ENCODE peak calls at places on chromosomes 2 and 18, in five cellular contexts. One of them, this sample, is unnamed.

GRCh38 chr2:212451786-212452200 is 86.8 kb downstream of the ERBB4 start:
- DNase-seq in hypothalamus: no peak
- DNase-seq in MG63: no peak
- DNase-seq in stimulated activated CD8-positive, alpha-beta memory T cell treated with anti-CD3 and anti-CD28 coated beads, Interleukin-7, amount 100 ng/mL, for 1 hour: no peak
- DNase-seq in endothelial cell: no peak
- DNase-seq in this sample: no peak

GRCh38 chr2:5125017-5125730 is 567.0 kb upstream of the SOX11 start:
- DNase-seq in hypothalamus: no peak
- DNase-seq in MG63: no peak
- DNase-seq in stimulated activated CD8-positive, alpha-beta memory T cell treated with anti-CD3 and anti-CD28 coated beads, Interleukin-7, amount 100 ng/mL, for 1 hour: no peak
- DNase-seq in endothelial cell: no peak
- DNase-seq in this sample: no peak

GRCh38 chr2:28895189-28895893 is 874 bp downstream of the WDR43 start:
- DNase-seq in hypothalamus: peak
- DNase-seq in MG63: peak
- DNase-seq in stimulated activated CD8-positive, alpha-beta memory T cell treated with anti-CD3 and anti-CD28 coated beads, Interleukin-7, amount 100 ng/mL, for 1 hour: no peak
- DNase-seq in endothelial cell: no peak
- DNase-seq in this sample: peak

GRCh38 chr2:230046491-230046890 is 22.2 kb downstream of the SLC16A14 start:
- DNase-seq in hypothalamus: no peak
- DNase-seq in MG63: no peak
- DNase-seq in stimulated activated CD8-positive, alpha-beta memory T cell treated with anti-CD3 and anti-CD28 coated beads, Interleukin-7, amount 100 ng/mL, for 1 hour: no peak
- DNase-seq in endothelial cell: no peak
- DNase-seq in this sample: no peak

GRCh38 chr2:63500398-63500797 is 87.9 kb downstream of the WDPCP start:
- DNase-seq in hypothalamus: no peak
- DNase-seq in MG63: no peak
- DNase-seq in stimulated activated CD8-positive, alpha-beta memory T cell treated with anti-CD3 and anti-CD28 coated beads, Interleukin-7, amount 100 ng/mL, for 1 hour: no peak
- DNase-seq in endothelial cell: no peak
- DNase-seq in this sample: no peak

GRCh38 chr2:104504331-104505073 is 349.4 kb upstream of the POU3F3 start:
- DNase-seq in hypothalamus: no peak
- DNase-seq in MG63: no peak
- DNase-seq in stimulated activated CD8-positive, alpha-beta memory T cell treated with anti-CD3 and anti-CD28 coated beads, Interleukin-7, amount 100 ng/mL, for 1 hour: no peak
- DNase-seq in endothelial cell: no peak
- DNase-seq in this sample: no peak

GRCh38 chr2:85709385-85709784 is 15.2 kb downstream of the GNLY start:
- DNase-seq in hypothalamus: no peak
- DNase-seq in MG63: no peak
- DNase-seq in stimulated activated CD8-positive, alpha-beta memory T cell treated with anti-CD3 and anti-CD28 coated beads, Interleukin-7, amount 100 ng/mL, for 1 hour: no peak
- DNase-seq in endothelial cell: no peak
- DNase-seq in this sample: no peak

GRCh38 chr2:168977608-168978007 is 53.5 kb downstream of the ABCB11 start:
- DNase-seq in hypothalamus: no peak
- DNase-seq in MG63: no peak
- DNase-seq in stimulated activated CD8-positive, alpha-beta memory T cell treated with anti-CD3 and anti-CD28 coated beads, Interleukin-7, amount 100 ng/mL, for 1 hour: no peak
- DNase-seq in endothelial cell: no peak
- DNase-seq in this sample: no peak

GRCh38 chr18:58727776-58728500 is 56.7 kb downstream of the MALT1 start:
- DNase-seq in hypothalamus: no peak
- DNase-seq in MG63: peak
- DNase-seq in stimulated activated CD8-positive, alpha-beta memory T cell treated with anti-CD3 and anti-CD28 coated beads, Interleukin-7, amount 100 ng/mL, for 1 hour: no peak
- DNase-seq in endothelial cell: no peak
- DNase-seq in this sample: no peak

GRCh38 chr2:159710601-159711180 is 1.6 kb upstream of the MARCHF7 start:
- DNase-seq in hypothalamus: no peak
- DNase-seq in MG63: peak
- DNase-seq in stimulated activated CD8-positive, alpha-beta memory T cell treated with anti-CD3 and anti-CD28 coated beads, Interleukin-7, amount 100 ng/mL, for 1 hour: no peak
- DNase-seq in endothelial cell: no peak
- DNase-seq in this sample: no peak

GRCh38 chr2:170601489-170601888 is 113.6 kb upstream of the SP5 start:
- DNase-seq in hypothalamus: no peak
- DNase-seq in MG63: no peak
- DNase-seq in stimulated activated CD8-positive, alpha-beta memory T cell treated with anti-CD3 and anti-CD28 coated beads, Interleukin-7, amount 100 ng/mL, for 1 hour: no peak
- DNase-seq in endothelial cell: no peak
- DNase-seq in this sample: no peak

GRCh38 chr18:389658-390357 is 110.7 kb downstream of the COLEC12 start:
- DNase-seq in hypothalamus: no peak
- DNase-seq in MG63: no peak
- DNase-seq in stimulated activated CD8-positive, alpha-beta memory T cell treated with anti-CD3 and anti-CD28 coated beads, Interleukin-7, amount 100 ng/mL, for 1 hour: no peak
- DNase-seq in endothelial cell: peak
- DNase-seq in this sample: no peak

GRCh38 chr2:169711751-169712509 is 17.7 kb downstream of the PHOSPHO2 start:
- DNase-seq in hypothalamus: no peak
- DNase-seq in MG63: no peak
- DNase-seq in stimulated activated CD8-positive, alpha-beta memory T cell treated with anti-CD3 and anti-CD28 coated beads, Interleukin-7, amount 100 ng/mL, for 1 hour: no peak
- DNase-seq in endothelial cell: no peak
- DNase-seq in this sample: no peak

GRCh38 chr18:67367540-67367939 is 149.0 kb downstream of the DSEL start:
- DNase-seq in hypothalamus: no peak
- DNase-seq in MG63: no peak
- DNase-seq in stimulated activated CD8-positive, alpha-beta memory T cell treated with anti-CD3 and anti-CD28 coated beads, Interleukin-7, amount 100 ng/mL, for 1 hour: no peak
- DNase-seq in endothelial cell: no peak
- DNase-seq in this sample: no peak

GRCh38 chr2:30693821-30694281 is 113.4 kb downstream of the CAPN13 start:
- DNase-seq in hypothalamus: no peak
- DNase-seq in MG63: no peak
- DNase-seq in stimulated activated CD8-positive, alpha-beta memory T cell treated with anti-CD3 and anti-CD28 coated beads, Interleukin-7, amount 100 ng/mL, for 1 hour: no peak
- DNase-seq in endothelial cell: no peak
- DNase-seq in this sample: peak

GRCh38 chr2:239710953-239711861 is 310.4 kb upstream of the HDAC4 start:
- DNase-seq in hypothalamus: no peak
- DNase-seq in MG63: no peak
- DNase-seq in stimulated activated CD8-positive, alpha-beta memory T cell treated with anti-CD3 and anti-CD28 coated beads, Interleukin-7, amount 100 ng/mL, for 1 hour: no peak
- DNase-seq in endothelial cell: no peak
- DNase-seq in this sample: peak

GRCh38 chr2:20884829-20885228 is 61.9 kb upstream of the LDAH start:
- DNase-seq in hypothalamus: no peak
- DNase-seq in MG63: no peak
- DNase-seq in stimulated activated CD8-positive, alpha-beta memory T cell treated with anti-CD3 and anti-CD28 coated beads, Interleukin-7, amount 100 ng/mL, for 1 hour: no peak
- DNase-seq in endothelial cell: no peak
- DNase-seq in this sample: no peak

GRCh38 chr2:196277002-196277401 is 105.6 kb upstream of the STK17B start:
- DNase-seq in hypothalamus: no peak
- DNase-seq in MG63: no peak
- DNase-seq in stimulated activated CD8-positive, alpha-beta memory T cell treated with anti-CD3 and anti-CD28 coated beads, Interleukin-7, amount 100 ng/mL, for 1 hour: no peak
- DNase-seq in endothelial cell: no peak
- DNase-seq in this sample: no peak

GRCh38 chr2:212537311-212538155 is 1.1 kb downstream of the ERBB4 start:
- DNase-seq in hypothalamus: peak
- DNase-seq in MG63: peak
- DNase-seq in stimulated activated CD8-positive, alpha-beta memory T cell treated with anti-CD3 and anti-CD28 coated beads, Interleukin-7, amount 100 ng/mL, for 1 hour: no peak
- DNase-seq in endothelial cell: peak
- DNase-seq in this sample: peak

GRCh38 chr2:58644992-58645391 is 403.9 kb upstream of the FANCL start:
- DNase-seq in hypothalamus: no peak
- DNase-seq in MG63: no peak
- DNase-seq in stimulated activated CD8-positive, alpha-beta memory T cell treated with anti-CD3 and anti-CD28 coated beads, Interleukin-7, amount 100 ng/mL, for 1 hour: no peak
- DNase-seq in endothelial cell: no peak
- DNase-seq in this sample: no peak

GRCh38 chr18:48953096-48953706 is 2.4 kb upstream of the SMAD7 start:
- DNase-seq in hypothalamus: no peak
- DNase-seq in MG63: no peak
- DNase-seq in stimulated activated CD8-positive, alpha-beta memory T cell treated with anti-CD3 and anti-CD28 coated beads, Interleukin-7, amount 100 ng/mL, for 1 hour: no peak
- DNase-seq in endothelial cell: no peak
- DNase-seq in this sample: no peak

GRCh38 chr2:191363267-191363666 is 118.1 kb downstream of the MYO1B start:
- DNase-seq in hypothalamus: no peak
- DNase-seq in MG63: no peak
- DNase-seq in stimulated activated CD8-positive, alpha-beta memory T cell treated with anti-CD3 and anti-CD28 coated beads, Interleukin-7, amount 100 ng/mL, for 1 hour: no peak
- DNase-seq in endothelial cell: no peak
- DNase-seq in this sample: no peak

GRCh38 chr2:72147303-72147970 is at the start of gene CYP26B1:
- DNase-seq in hypothalamus: no peak
- DNase-seq in MG63: peak
- DNase-seq in stimulated activated CD8-positive, alpha-beta memory T cell treated with anti-CD3 and anti-CD28 coated beads, Interleukin-7, amount 100 ng/mL, for 1 hour: no peak
- DNase-seq in endothelial cell: peak
- DNase-seq in this sample: peak

GRCh38 chr2:36568533-36569246 is 29.3 kb downstream of the FEZ2 start:
- DNase-seq in hypothalamus: no peak
- DNase-seq in MG63: peak
- DNase-seq in stimulated activated CD8-positive, alpha-beta memory T cell treated with anti-CD3 and anti-CD28 coated beads, Interleukin-7, amount 100 ng/mL, for 1 hour: no peak
- DNase-seq in endothelial cell: no peak
- DNase-seq in this sample: no peak

GRCh38 chr2:183037660-183038340 is 457 bp downstream of the NCKAP1 start:
- DNase-seq in hypothalamus: peak
- DNase-seq in MG63: peak
- DNase-seq in stimulated activated CD8-positive, alpha-beta memory T cell treated with anti-CD3 and anti-CD28 coated beads, Interleukin-7, amount 100 ng/mL, for 1 hour: no peak
- DNase-seq in endothelial cell: peak
- DNase-seq in this sample: peak

GRCh38 chr2:86468162-86469033 is 27.2 kb downstream of the KDM3A start:
- DNase-seq in hypothalamus: no peak
- DNase-seq in MG63: no peak
- DNase-seq in stimulated activated CD8-positive, alpha-beta memory T cell treated with anti-CD3 and anti-CD28 coated beads, Interleukin-7, amount 100 ng/mL, for 1 hour: no peak
- DNase-seq in endothelial cell: no peak
- DNase-seq in this sample: no peak

GRCh38 chr18:75127143-75128021 is 81.6 kb downstream of the PTGR3 start:
- DNase-seq in hypothalamus: no peak
- DNase-seq in MG63: no peak
- DNase-seq in stimulated activated CD8-positive, alpha-beta memory T cell treated with anti-CD3 and anti-CD28 coated beads, Interleukin-7, amount 100 ng/mL, for 1 hour: no peak
- DNase-seq in endothelial cell: no peak
- DNase-seq in this sample: no peak

This sample was measured in ascending aorta.